ENCODE peak calls at places on chromosomes 11 and 22, in nine cellular contexts. C, Q, U, L, E, Y, B, J and Z are unnamed samples.

GRCh38 chr11:122695076-122695620 is 39.6 kb downstream of the UBASH3B start:
- DNase-seq in C (no peak), Q (no peak), U (no peak), L (no peak), E (no peak), Y (no peak), B (no peak), J (no peak), Z (no peak)

GRCh38 chr11:63552921-63553320 is 10.3 kb downstream of the PLAAT2 start:
- DNase-seq in C (no peak), Q (peak), U (no peak), L (no peak), E (no peak), Y (no peak), B (no peak), J (no peak), Z (no peak)

GRCh38 chr22:36052505-36052941 is 23.9 kb upstream of the RBFOX2 start:
- DNase-seq in C (no peak), Q (no peak), U (no peak), L (no peak), E (no peak), Y (no peak), B (no peak), J (peak), Z (no peak)

GRCh38 chr11:117950999-117951961 is 22.1 kb upstream of the TMPRSS13 start:
- DNase-seq in C (no peak), Q (peak), U (peak), L (no peak), E (no peak), Y (peak), B (no peak), J (no peak), Z (no peak)

GRCh38 chr22:32044477-32044876 is 1.4 kb downstream of the SLC5A1 start:
- DNase-seq in C (no peak), Q (no peak), U (no peak), L (no peak), E (no peak), Y (no peak), B (no peak), J (no peak), Z (no peak)

GRCh38 chr11:9104581-9104980 is 13.2 kb upstream of the SCUBE2 start:
- DNase-seq in C (no peak), Q (no peak), U (no peak), L (no peak), E (no peak), Y (no peak), B (no peak), J (no peak), Z (no peak)

GRCh38 chr22:50191041-50191740 is 5.5 kb downstream of the TRABD start:
- DNase-seq in C (peak), Q (peak), U (peak), L (no peak), E (peak), Y (peak), B (no peak), J (no peak), Z (no peak)

GRCh38 chr11:58770627-58771457 is 39.1 kb upstream of the GLYAT start:
- DNase-seq in C (no peak), Q (no peak), U (no peak), L (no peak), E (no peak), Y (no peak), B (no peak), J (peak), Z (no peak)

GRCh38 chr11:1896895-1897294 is 5.2 kb upstream of the PRR33 start:
- DNase-seq in C (no peak), Q (no peak), U (no peak), L (no peak), E (no peak), Y (no peak), B (no peak), J (no peak), Z (no peak)

GRCh38 chr22:38755911-38756532 is at the start of gene SUN2:
- DNase-seq in C (peak), Q (peak), U (peak), L (peak), E (peak), Y (peak), B (peak), J (peak), Z (peak)

GRCh38 chr11:10748241-10748640 is 2.8 kb upstream of the CTR9 start:
- DNase-seq in C (no peak), Q (no peak), U (no peak), L (no peak), E (no peak), Y (no peak), B (no peak), J (peak), Z (no peak)

GRCh38 chr22:50507421-50507990 is at the start of gene LMF2:
- DNase-seq in C (peak), Q (peak), U (peak), L (no peak), E (peak), Y (peak), B (no peak), J (no peak), Z (peak)

GRCh38 chr11:17015639-17016125 is 1.5 kb upstream of the PLEKHA7 start:
- DNase-seq in C (no peak), Q (no peak), U (no peak), L (no peak), E (no peak), Y (peak), B (no peak), J (no peak), Z (no peak)

GRCh38 chr11:128310676-128311445 is 276.5 kb downstream of the ETS1 start:
- DNase-seq in C (no peak), Q (no peak), U (no peak), L (no peak), E (no peak), Y (no peak), B (no peak), J (no peak), Z (no peak)

GRCh38 chr22:24240381-24240780 is 4.5 kb downstream of the GGT5 start:
- DNase-seq in C (no peak), Q (no peak), U (no peak), L (no peak), E (no peak), Y (no peak), B (no peak), J (no peak), Z (no peak)

GRCh38 chr22:32576553-32577255 is 102.1 kb downstream of the FBXO7 start:
- DNase-seq in C (no peak), Q (no peak), U (no peak), L (no peak), E (no peak), Y (no peak), B (no peak), J (no peak), Z (no peak)

GRCh38 chr11:86469491-86470388 is 95.1 kb downstream of the CCDC81 start:
- DNase-seq in C (no peak), Q (no peak), U (no peak), L (no peak), E (no peak), Y (no peak), B (no peak), J (no peak), Z (no peak)